ENCODE peak calls at places on chromosomes 13 and 19, in eight cellular contexts. I is stimulated activated CD4-positive, alpha-beta T cell treated with anti-CD3 and anti-CD28 coated beads, Interleukin-2, amount 100 ng/mL, for 48 hours; C is M059J; E is tibial artery; Y is brain pericyte; X is midbrain; U is NCI-H774; R is astrocyte of the hippocampus. L is an unnamed sample.

GRCh38 chr13:109396266-109396665 is 390.1 kb downstream of the IRS2 start:
- DNase-seq in Y (no peak), U (no peak), C (no peak), E (no peak), I (no peak), X (no peak), R (no peak), L (no peak)

GRCh38 chr19:1875646-1876493 is 9.4 kb downstream of the ABHD17A start:
- DNase-seq in U (peak), E (peak), X (peak), Y (peak), R (peak), I (peak), C (peak), L (peak)

GRCh38 chr19:54949412-54949811 is 2.1 kb upstream of the NLRP7 start:
- DNase-seq in Y (no peak), X (no peak), U (no peak), I (no peak), E (no peak), R (no peak), C (no peak), L (no peak)

GRCh38 chr19:2302319-2303208 is 5.4 kb downstream of the LINGO3 start:
- DNase-seq in R (peak), Y (no peak), U (no peak), E (no peak), I (no peak), C (no peak), X (no peak), L (no peak)

GRCh38 chr13:45298206-45298505 is 42.8 kb downstream of the TPT1 start:
- DNase-seq in C (no peak), I (no peak), R (no peak), E (no peak), U (no peak), Y (no peak), X (no peak), L (no peak)

GRCh38 chr19:18771328-18772242 is 19.5 kb downstream of the COMP start:
- DNase-seq in Y (no peak), R (no peak), E (no peak), I (no peak), X (no peak), U (no peak), C (no peak), L (no peak)

GRCh38 chr19:47765522-47766358 is 12.8 kb upstream of the SELENOW start:
- DNase-seq in C (peak), R (peak), X (peak), E (peak), I (peak), Y (no peak), U (peak), L (peak)

GRCh38 chr13:65090191-65090590 is 2139.9 kb downstream of the PCDH9 start:
- DNase-seq in I (no peak), U (no peak), Y (no peak), X (no peak), E (no peak), C (no peak), R (peak), L (no peak)

GRCh38 chr19:9913237-9914000 is 22.9 kb downstream of the OLFM2 start:
- DNase-seq in E (no peak), I (no peak), Y (no peak), X (peak), R (peak), U (no peak), C (no peak), L (no peak)

GRCh38 chr19:8575467-8575997 is 1.7 kb downstream of the MYO1F start:
- DNase-seq in U (no peak), Y (no peak), R (peak), E (no peak), C (peak), I (no peak), X (no peak), L (no peak)

GRCh38 chr19:34180273-34180672 is 8.0 kb downstream of the LSM14A start:
- DNase-seq in C (no peak), E (no peak), R (no peak), X (no peak), U (no peak), Y (no peak), I (no peak), L (no peak)

GRCh38 chr13:40024578-40024952 is 369.1 kb downstream of the COG6 start:
- DNase-seq in C (no peak), Y (no peak), U (no peak), X (no peak), I (no peak), R (no peak), E (no peak), L (no peak)

GRCh38 chr13:31032574-31033095 is 100.2 kb downstream of the TEX26 start:
- DNase-seq in I (no peak), Y (no peak), X (no peak), U (no peak), C (peak), R (no peak), E (no peak), L (no peak)

GRCh38 chr19:18457478-18458331 is 19.8 kb upstream of the ISYNA1 start:
- DNase-seq in I (no peak), R (peak), U (no peak), E (no peak), X (no peak), C (no peak), Y (no peak), L (no peak)

L was measured in GDM1.